ENCODE peak calls at places on chromosome 10, in five cellular contexts. E is CD8-positive, alpha-beta T cell; W is AG04450; K is PC-3; P is BJ. N is an unnamed sample.

GRCh38 chr10:6299234-6299633 is 96.5 kb downstream of the PFKFB3 start:
- DNase-seq in E (no peak), W (no peak), K (peak; percentile 89), P (no peak), N (peak; percentile 89)

GRCh38 chr10:132158122-132158741 is 28.5 kb upstream of the DPYSL4 start:
- DNase-seq in E (no peak), W (no peak), K (no peak), P (no peak), N (no peak)

GRCh38 chr10:99912057-99912456 is 97.7 kb downstream of the DNMBP start:
- DNase-seq in E (no peak), W (no peak), K (no peak), P (no peak), N (no peak)

GRCh38 chr10:105964009-105964408 is 1200.5 kb downstream of the SORCS1 start:
- DNase-seq in E (no peak), W (no peak), K (no peak), P (no peak), N (no peak)

GRCh38 chr10:101066890-101067355 is 5.1 kb downstream of the KAZALD1 start:
- DNase-seq in E (no peak), W (no peak), K (no peak), P (no peak), N (no peak)

GRCh38 chr10:77165445-77166316 is 471.9 kb downstream of the KCNMA1 start:
- DNase-seq in E (peak; percentile 11), W (no peak), K (peak; percentile 100), P (no peak), N (no peak)

GRCh38 chr10:126959431-126959830 is 54.2 kb downstream of the DOCK1 start:
- DNase-seq in E (no peak), W (no peak), K (no peak), P (no peak), N (no peak)

GRCh38 chr10:35949820-35950219 is 307.7 kb upstream of the FZD8 start:
- DNase-seq in E (no peak), W (no peak), K (no peak), P (no peak), N (no peak)

GRCh38 chr10:3942930-3943489 is 158.0 kb upstream of the KLF6 start:
- DNase-seq in E (no peak), W (no peak), K (no peak), P (no peak), N (no peak)

GRCh38 chr10:60426425-60426824 is 36.8 kb upstream of the ANK3 start:
- DNase-seq in E (no peak), W (peak; percentile 61), K (peak; percentile 98), P (peak; percentile 77), N (peak; percentile 72)

GRCh38 chr10:90418869-90419652 is 438.8 kb downstream of the HTR7 start:
- DNase-seq in E (no peak), W (peak; percentile 82), K (peak; percentile 85), P (peak; percentile 60), N (peak; percentile 78)

GRCh38 chr10:132590752-132591121 is 53.1 kb downstream of the INPP5A start:
- DNase-seq in E (no peak), W (no peak), K (no peak), P (no peak), N (no peak)

GRCh38 chr10:69506834-69507643 is 55.8 kb downstream of the TSPAN15 start:
- DNase-seq in E (no peak), W (no peak), K (peak; percentile 85), P (no peak), N (no peak)

GRCh38 chr10:108360187-108360586 is 1195.7 kb upstream of the SORCS1 start:
- DNase-seq in E (no peak), W (no peak), K (peak; percentile 89), P (no peak), N (peak; percentile 82)

GRCh38 chr10:22992621-22993020 is 64.8 kb downstream of the ARMC3 start:
- DNase-seq in E (no peak), W (no peak), K (no peak), P (no peak), N (no peak)

GRCh38 chr10:116427671-116428070 is at the start of gene PNLIPRP3:
- DNase-seq in E (no peak), W (no peak), K (no peak), P (no peak), N (no peak)

GRCh38 chr10:103696411-103697145 is 158.8 kb downstream of the SH3PXD2A start:
- DNase-seq in E (peak; percentile 34), W (peak; percentile 58), K (peak; percentile 83), P (peak; percentile 77), N (peak; percentile 77)

GRCh38 chr10:79176052-79176501 is 107.3 kb downstream of the ZMIZ1 start:
- DNase-seq in E (no peak), W (peak; percentile 60), K (no peak), P (no peak), N (no peak)

GRCh38 chr10:68423522-68423921 is 16.4 kb upstream of the RUFY2 start:
- DNase-seq in E (peak; percentile 15), W (no peak), K (no peak), P (no peak), N (no peak)

GRCh38 chr10:79335470-79336235 is 11.6 kb upstream of the PPIF start:
- DNase-seq in E (no peak), W (no peak), K (no peak), P (no peak), N (no peak)

GRCh38 chr10:14009315-14010082 is 321.2 kb downstream of the FRMD4A start:
- DNase-seq in E (peak; percentile 27), W (peak; percentile 70), K (peak; percentile 48), P (no peak), N (no peak)

GRCh38 chr10:47441973-47442750 is 41.8 kb downstream of the ANXA8 start:
- DNase-seq in E (no peak), W (no peak), K (no peak), P (no peak), N (no peak)

GRCh38 chr10:48252354-48252650 is 22.2 kb downstream of the FRMPD2 start:
- DNase-seq in E (no peak), W (no peak), K (no peak), P (no peak), N (no peak)

DNA sequence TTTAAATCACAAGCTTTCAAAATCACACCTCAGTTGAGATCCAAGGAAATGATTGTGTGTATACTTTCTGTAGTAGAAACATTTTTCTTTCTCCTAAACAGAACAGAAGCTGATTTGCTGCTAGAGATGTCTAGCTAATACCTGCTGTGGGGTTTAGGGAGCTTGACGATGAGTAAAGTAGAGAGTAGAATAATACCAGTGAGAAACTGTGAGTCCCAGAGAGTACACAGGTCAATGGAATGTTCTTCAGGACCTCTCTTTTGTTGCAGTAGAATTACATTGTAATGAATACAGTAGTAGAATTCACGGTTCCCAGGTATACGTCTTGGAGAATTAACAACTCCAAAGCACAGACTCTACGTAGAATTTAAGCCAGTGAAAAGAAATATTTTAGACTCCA is 18.0 kb downstream of the TRUB1 start:
- DNase-seq in E (no peak), W (no peak), K (no peak), P (no peak), N (no peak)
- H3K27me3 ChIP-seq in E (no peaks in the 10 kb centered on the region), W (no peaks in the 10 kb centered on the region), K (no peaks in the 10 kb centered on the region), P (no peaks in the 10 kb centered on the region), N (no peaks in the 10 kb centered on the region)

GRCh38 chr10:124590216-124591122 is 128.8 kb downstream of the LHPP start:
- DNase-seq in E (no peak), W (no peak), K (no peak), P (no peak), N (no peak)
- TF ChIP-seq CTCF in E (no peak), W (no peak), K (no peak), P (no peak), N (no peak)

DNA sequence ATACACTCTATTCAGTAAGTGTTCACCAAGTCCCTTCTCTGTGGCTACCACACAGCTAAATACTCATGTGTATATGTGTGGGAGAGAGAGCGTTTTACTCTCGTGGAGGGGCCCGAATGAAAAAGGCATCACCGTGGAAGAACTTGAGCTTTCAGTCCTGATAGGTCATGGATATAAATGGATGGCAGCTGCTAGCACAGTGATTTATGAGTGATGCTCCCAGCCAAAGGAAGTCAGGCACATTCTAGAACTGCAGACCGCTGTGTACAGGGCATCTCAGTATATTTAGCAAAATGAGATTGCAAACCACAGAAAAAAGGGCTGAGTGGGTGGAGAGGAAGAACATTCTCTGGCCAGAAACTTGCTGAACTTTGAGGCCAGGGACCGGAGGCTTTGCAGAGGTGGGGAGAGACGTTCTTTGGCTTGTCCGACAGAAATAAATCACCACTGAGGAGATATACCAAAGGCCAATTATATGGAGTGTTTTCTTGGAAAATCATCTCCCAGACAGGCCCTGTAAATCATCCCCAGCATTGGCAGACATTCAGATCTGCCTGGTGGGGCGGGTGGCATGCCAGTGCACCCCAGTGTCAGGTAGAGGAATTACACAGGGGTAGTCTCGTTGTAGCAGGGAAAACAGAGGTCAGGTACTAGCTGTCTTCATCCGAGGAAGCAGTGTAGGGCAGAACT is 655.3 kb downstream of the LRMDA start:
- DNase-seq in E (no peak), W (peak; percentile 18), K (peak; percentile 98), P (no peak), N (peak; percentile 45)
- H3K4me3 ChIP-seq in E (no peak overlapping the region), W (no peak overlapping the region), K (no peak overlapping the region), P (no peak overlapping the region), N (no peak overlapping the region)

GRCh38 chr10:21502371-21502765 is 23.1 kb downstream of the SKIDA1 start:
- DNase-seq in E (no peak), W (no peak), K (no peak), P (no peak), N (no peak)
- H3K27me3 ChIP-seq in E (peaks cover 33% of the 10 kb centered on the region), W (no peaks in the 10 kb centered on the region), K (no peaks in the 10 kb centered on the region), P (no peaks in the 10 kb centered on the region), N (peaks cover 14% of the 10 kb centered on the region)

GRCh38 chr10:121596668-121597503 is 1.4 kb downstream of the FGFR2 start:
- DNase-seq in E (no peak), W (no peak), K (no peak), P (no peak), N (no peak)
- TF ChIP-seq CTCF in E (no peak), W (no peak), K (no peak), P (no peak), N (peak; percentile 33)

DNA sequence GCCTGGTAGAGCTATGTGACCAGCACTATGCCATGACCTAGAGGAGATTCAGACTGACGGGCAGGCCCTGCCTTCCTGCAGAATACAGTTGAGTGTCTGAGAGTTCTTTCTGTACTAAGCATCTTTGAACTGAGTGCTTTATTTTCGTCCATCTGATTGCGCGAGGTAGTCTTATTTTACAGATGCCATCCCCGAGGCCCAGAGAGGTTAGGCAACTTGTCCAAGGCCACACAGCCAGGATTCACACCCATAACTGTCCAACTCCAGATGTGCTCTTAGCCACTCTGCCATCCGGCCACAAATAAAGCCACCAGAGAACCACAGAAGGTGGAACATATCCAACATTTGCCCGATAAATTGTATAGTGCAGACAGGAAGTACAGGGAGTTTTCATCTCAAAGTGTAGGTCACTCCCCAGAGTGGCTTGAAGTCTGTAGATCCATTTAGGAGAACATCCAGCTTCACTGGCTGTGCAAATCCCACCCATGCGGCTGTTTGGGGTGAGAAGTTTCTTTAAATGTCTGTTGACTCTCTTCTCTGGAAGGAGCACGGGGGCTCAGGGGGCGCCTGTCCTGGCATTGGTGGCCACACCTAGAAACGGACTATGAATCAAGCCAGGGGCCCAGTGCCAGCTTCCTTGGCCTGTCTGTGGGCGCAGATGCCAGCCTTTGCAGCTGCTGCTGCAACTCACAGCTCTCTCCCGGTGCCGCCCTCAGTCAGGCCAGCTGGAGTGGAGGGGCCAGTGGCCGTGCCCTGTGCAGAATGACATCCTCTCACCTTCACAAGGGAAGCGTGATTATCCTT is 11.1 kb downstream of the CHST3 start:
- DNase-seq in E (no peak), W (no peak), K (peak; percentile 58), P (no peak), N (no peak)
- H3K4me3 ChIP-seq in E (no peak overlapping the region), W (no peak overlapping the region), K (peak overlapping the region; percentile 13), P (no peak overlapping the region), N (no peak overlapping the region)

N was measured in kidney epithelial cell.